ENCODE peak calls at places on chromosomes 6 and 20, in six cellular contexts. V, A, K, F, T and J are unnamed samples.

GRCh38 chr20:57893364-57894001 is 183.7 kb upstream of the PMEPA1 start:
- DNase-seq in A (peak), F (no peak), V (no peak), T (no peak), K (no peak), J (no peak)

GRCh38 chr20:14219801-14220461 is 117.5 kb downstream of the FLRT3 start:
- DNase-seq in A (no peak), V (no peak), F (no peak), T (peak), K (no peak), J (no peak)

GRCh38 chr20:50866036-50866685 is 65.1 kb downstream of the ADNP start:
- DNase-seq in A (no peak), F (no peak), K (peak), T (no peak), V (no peak), J (no peak)

GRCh38 chr20:24991897-24992419 is 593 bp downstream of the APMAP start:
- DNase-seq in K (peak), V (no peak), F (no peak), A (peak), T (peak), J (no peak)

GRCh38 chr6:62891065-62891647 is 320.1 kb upstream of the FKBP1C start:
- DNase-seq in V (no peak), T (peak), A (peak), K (no peak), F (no peak), J (peak)

GRCh38 chr6:47061631-47062300 is 19.6 kb upstream of the ADGRF1 start:
- DNase-seq in K (no peak), F (no peak), V (no peak), A (no peak), T (no peak), J (no peak)

GRCh38 chr20:17617212-17617867 is 47.5 kb downstream of the DSTN start:
- DNase-seq in A (peak), T (peak), V (no peak), F (no peak), K (peak), J (peak)

GRCh38 chr6:150368762-150369161 is at the start of gene IYD:
- DNase-seq in T (peak), V (no peak), K (no peak), F (no peak), A (no peak), J (no peak)

GRCh38 chr6:10793035-10793434 is 45.3 kb downstream of the MAK start:
- DNase-seq in K (no peak), A (no peak), V (no peak), T (no peak), F (no peak), J (no peak)

GRCh38 chr6:92559611-92560010 is 859.7 kb downstream of the EPHA7 start:
- DNase-seq in A (no peak), F (no peak), K (no peak), T (no peak), V (no peak), J (no peak)

GRCh38 chr6:168032383-168032760 is 34.9 kb downstream of the KIF25 start:
- DNase-seq in A (peak), F (no peak), T (peak), V (peak), K (no peak), J (no peak)

GRCh38 chr6:47308223-47308567 is 1.5 kb downstream of the TNFRSF21 start:
- DNase-seq in V (no peak), F (no peak), K (no peak), A (peak), T (no peak), J (no peak)

GRCh38 chr6:3001146-3001772 is 1.6 kb downstream of the NQO2 start:
- DNase-seq in A (no peak), K (no peak), V (no peak), T (no peak), F (no peak), J (no peak)

GRCh38 chr6:163533443-163533842 is 118.9 kb downstream of the QKI start:
- DNase-seq in F (peak), K (no peak), A (no peak), T (peak), V (peak), J (no peak)

GRCh38 chr6:131992557-131992956 is 41.4 kb upstream of the CCN2 start:
- DNase-seq in F (no peak), K (no peak), A (no peak), T (no peak), V (no peak), J (no peak)

GRCh38 chr6:72715119-72715518 is 93.3 kb downstream of the KCNQ5 start:
- DNase-seq in T (no peak), F (no peak), A (no peak), K (no peak), V (no peak), J (no peak)

GRCh38 chr6:151441390-151442166 is 10.3 kb downstream of the RMND1 start:
- DNase-seq in A (no peak), F (no peak), K (no peak), V (no peak), T (no peak), J (no peak)

GRCh38 chr6:163180874-163181541 is 233.5 kb upstream of the QKI start:
- DNase-seq in K (no peak), V (no peak), F (no peak), A (peak), T (peak), J (peak)

GRCh38 chr6:26251354-26252081 is 113.5 kb upstream of the BTN3A2 start:
- DNase-seq in A (peak), K (peak), F (peak), T (peak), V (no peak), J (peak)

GRCh38 chr6:40251609-40252008 is 317.3 kb upstream of the MOCS1 start:
- DNase-seq in A (no peak), T (no peak), K (no peak), V (no peak), F (no peak), J (no peak)

GRCh38 chr6:89350281-89351037 is 2.1 kb downstream of the UBE2J1 start:
- DNase-seq in K (no peak), F (no peak), A (no peak), V (no peak), T (no peak), J (no peak)

GRCh38 chr6:41568585-41569384 is 22.6 kb downstream of the FOXP4 start:
- DNase-seq in K (no peak), T (peak), F (no peak), V (no peak), A (no peak), J (no peak)

GRCh38 chr6:44624226-44624625 is 236.7 kb downstream of the CDC5L start:
- DNase-seq in T (no peak), A (no peak), V (no peak), F (no peak), K (no peak), J (no peak)

GRCh38 chr20:47262365-47263013 is 94.0 kb downstream of the ZMYND8 start:
- DNase-seq in K (no peak), T (no peak), V (no peak), F (no peak), A (no peak), J (no peak)

GRCh38 chr20:46139243-46139889 is 21.3 kb downstream of the CD40 start:
- DNase-seq in T (no peak), V (no peak), K (no peak), F (no peak), A (peak), J (no peak)

GRCh38 chr6:81362246-81362645 is 390.2 kb downstream of the TENT5A start:
- DNase-seq in F (peak), V (no peak), T (no peak), A (no peak), K (no peak), J (no peak)

GRCh38 chr6:139533573-139534471 is 159.4 kb upstream of the CITED2 start:
- DNase-seq in T (peak), K (peak), V (peak), A (no peak), F (peak), J (no peak)

GRCh38 chr6:35213824-35214756 is at the start of gene SCUBE3:
- DNase-seq in V (no peak), F (no peak), T (peak), A (peak), K (peak), J (peak)

GRCh38 chr20:59835448-59836395 is 97.7 kb downstream of the SYCP2 start:
- DNase-seq in T (peak), K (peak), A (peak), V (no peak), F (peak), J (peak)

GRCh38 chr6:146359123-146359522 is 184.5 kb upstream of the RAB32 start:
- DNase-seq in V (no peak), A (no peak), K (no peak), F (no peak), T (no peak), J (no peak)

GRCh38 chr6:106194949-106195919 is 109.1 kb downstream of the PRDM1 start:
- DNase-seq in F (peak), K (no peak), T (no peak), A (no peak), V (peak), J (no peak)

GRCh38 chr6:52573295-52573694 is 3.6 kb downstream of the TRAM2 start:
- DNase-seq in A (peak), V (no peak), F (no peak), K (no peak), T (no peak), J (peak)
- H3K4me3 ChIP-seq in A (peak), V (peak), F (peak), K (peak), T (no peak), J (no peak)

GRCh38 chr20:32980131-32980941 is 23.9 kb downstream of the SUN5 start:
- DNase-seq in T (peak), K (no peak), A (peak), F (no peak), V (no peak), J (no peak)
- H3K4me3 ChIP-seq in T (no peak), K (no peak), A (no peak), F (no peak), V (no peak), J (no peak)

GRCh38 chr6:31663961-31664789 is 622 bp downstream of the GPANK1 start:
- DNase-seq in K (peak), F (no peak), T (peak), V (no peak), A (no peak), J (no peak)

GRCh38 chr6:31663087-31663960 is 1.5 kb downstream of the GPANK1 start:
- DNase-seq in A (no peak), F (no peak), K (no peak), T (no peak), V (no peak), J (no peak)

GRCh38 chr6:31666337-31666960 is 569 bp downstream of the CSNK2B start:
- DNase-seq in V (no peak), T (no peak), K (no peak), F (no peak), A (no peak), J (no peak)

GRCh38 chr6:31664790-31665500 is at the start of gene GPANK1:
- DNase-seq in K (peak), A (peak), F (peak), T (peak), V (peak), J (peak)

GRCh38 chr6:31665501-31666336 is at the start of gene CSNK2B:
- DNase-seq in V (peak), T (peak), A (peak), K (peak), F (peak), J (peak)
- H3K4me3 ChIP-seq in V (peak), T (peak), A (peak), K (peak), F (peak), J (peak)

DNA sequence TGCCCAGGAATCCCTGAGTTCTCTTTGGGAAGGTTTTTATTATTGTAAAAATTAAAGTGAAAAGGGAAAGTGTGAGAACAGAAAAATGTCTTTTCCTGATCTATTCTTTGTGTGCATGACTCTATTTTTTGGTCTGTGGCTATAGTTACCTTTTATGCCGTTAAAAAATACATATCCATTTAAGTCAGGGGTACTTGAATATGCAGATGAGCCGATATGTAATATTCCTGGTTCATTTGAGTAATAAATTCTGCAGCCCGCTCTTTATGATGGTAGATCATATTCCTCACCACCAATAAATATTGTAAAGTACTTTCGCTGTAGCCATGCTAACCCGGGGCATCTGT is 503 bp upstream of the MYT1 start:
- DNase-seq in K (no peak), F (no peak), A (no peak), T (no peak), V (no peak), J (no peak)
- H3K4me3 ChIP-seq in K (no peak), F (no peak), A (no peak), T (no peak), V (no peak), J (no peak)

GRCh38 chr6:107720762-107721161 is 103.4 kb downstream of the SCML4 start:
- DNase-seq in T (no peak), K (no peak), A (no peak), F (no peak), V (no peak), J (no peak)
- H3K4me3 ChIP-seq in T (no peak), K (no peak), A (no peak), F (no peak), V (no peak), J (no peak)

DNA sequence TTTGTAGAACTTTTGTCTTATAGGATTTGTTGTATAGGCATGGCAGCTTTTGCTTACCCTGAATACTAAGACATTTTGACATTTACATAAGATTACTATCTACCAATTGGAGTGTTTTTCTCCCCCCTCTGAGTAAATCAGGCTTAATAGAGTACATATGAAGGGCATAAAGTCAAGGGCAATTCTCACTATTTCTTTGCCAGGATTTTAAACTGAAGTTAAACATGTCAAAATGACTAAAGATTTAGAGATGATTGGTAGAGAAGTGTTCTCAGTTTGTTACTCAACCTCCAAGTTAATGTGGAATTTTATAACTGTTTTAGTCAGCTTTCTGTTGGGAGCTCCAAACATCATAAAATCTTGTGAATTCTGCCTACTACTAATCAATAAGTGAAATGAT is 157.8 kb downstream of the CDKAL1 start:
- DNase-seq in T (no peak), K (no peak), V (no peak), F (no peak), A (no peak), J (no peak)
- H3K4me3 ChIP-seq in T (no peak), K (no peak), V (no peak), F (no peak), A (no peak), J (no peak)

DNA sequence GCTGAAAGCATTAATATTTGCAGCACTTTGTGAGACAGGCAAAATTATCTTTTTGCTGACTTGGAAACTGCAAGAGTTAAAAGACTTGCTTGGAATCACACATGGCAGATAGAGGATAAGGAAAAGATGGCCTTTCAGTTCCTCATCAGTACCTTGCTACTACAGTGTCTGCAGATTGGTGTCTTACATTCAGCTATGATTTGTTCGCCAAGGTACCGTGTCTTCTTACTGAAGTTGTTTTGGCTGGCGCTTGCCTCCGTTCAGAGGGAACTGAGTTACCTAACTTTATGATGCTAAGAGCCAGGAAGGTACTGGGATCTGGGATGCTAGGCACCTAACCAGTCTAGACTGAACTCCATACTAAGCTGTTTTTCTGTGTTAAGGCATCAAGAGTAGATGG is 2.3 kb downstream of the WTAP start:
- DNase-seq in A (peak), V (no peak), F (no peak), T (peak), K (no peak), J (no peak)
- H3K4me3 ChIP-seq in A (peak), V (no peak), F (peak), T (peak), K (peak), J (peak)